ENCODE peak calls at places on chromosome 4, in nine cellular contexts. One of them, this sample, is unnamed.

GRCh38 chr4:43242611-43243010 is 350.1 kb downstream of the GRXCR1 start:
- DNase-seq in A549: no peak
- DNase-seq in activated T-cell treated with anti-CD3 and anti-CD28 coated beads for 1 hour: no peak
- DNase-seq in activated T-helper 1 cell treated with Interleukin-2 at 50 U/mL for 16 hours: no peak
- DNase-seq in hypothalamus: no peak
- DNase-seq in HTR-8/SVneo: peak
- DNase-seq in neural progenitor cell: no peak
- DNase-seq in AG10803: peak
- DNase-seq in NB4: no peak
- DNase-seq in this sample: peak

GRCh38 chr4:121307441-121308327 is 73.1 kb downstream of the QRFPR start:
- DNase-seq in A549: peak
- DNase-seq in NB4: peak
- DNase-seq in HTR-8/SVneo: peak
- DNase-seq in neural progenitor cell: peak
- DNase-seq in hypothalamus: no peak
- DNase-seq in activated T-cell treated with anti-CD3 and anti-CD28 coated beads for 1 hour: no peak
- DNase-seq in activated T-helper 1 cell treated with Interleukin-2 at 50 U/mL for 16 hours: no peak
- DNase-seq in AG10803: peak
- DNase-seq in this sample: peak

GRCh38 chr4:138910201-138910913 is 105.2 kb upstream of the NOCT start:
- DNase-seq in HTR-8/SVneo: no peak
- DNase-seq in A549: no peak
- DNase-seq in hypothalamus: no peak
- DNase-seq in AG10803: no peak
- DNase-seq in NB4: no peak
- DNase-seq in neural progenitor cell: no peak
- DNase-seq in activated T-helper 1 cell treated with Interleukin-2 at 50 U/mL for 16 hours: no peak
- DNase-seq in activated T-cell treated with anti-CD3 and anti-CD28 coated beads for 1 hour: no peak
- DNase-seq in this sample: peak

GRCh38 chr4:54152846-54153600 is 53.1 kb downstream of the GSX2 start:
- DNase-seq in neural progenitor cell: no peak
- DNase-seq in activated T-cell treated with anti-CD3 and anti-CD28 coated beads for 1 hour: no peak
- DNase-seq in A549: no peak
- DNase-seq in NB4: no peak
- DNase-seq in HTR-8/SVneo: no peak
- DNase-seq in hypothalamus: no peak
- DNase-seq in activated T-helper 1 cell treated with Interleukin-2 at 50 U/mL for 16 hours: no peak
- DNase-seq in AG10803: peak
- DNase-seq in this sample: peak

GRCh38 chr4:114626202-114626601 is 27.6 kb downstream of the UGT8 start:
- DNase-seq in A549: no peak
- DNase-seq in NB4: no peak
- DNase-seq in AG10803: no peak
- DNase-seq in HTR-8/SVneo: no peak
- DNase-seq in neural progenitor cell: no peak
- DNase-seq in hypothalamus: no peak
- DNase-seq in activated T-cell treated with anti-CD3 and anti-CD28 coated beads for 1 hour: no peak
- DNase-seq in activated T-helper 1 cell treated with Interleukin-2 at 50 U/mL for 16 hours: no peak
- DNase-seq in this sample: no peak

GRCh38 chr4:170423137-170423536 is 333.4 kb upstream of the AADAT start:
- DNase-seq in activated T-cell treated with anti-CD3 and anti-CD28 coated beads for 1 hour: no peak
- DNase-seq in A549: no peak
- DNase-seq in NB4: no peak
- DNase-seq in activated T-helper 1 cell treated with Interleukin-2 at 50 U/mL for 16 hours: no peak
- DNase-seq in neural progenitor cell: no peak
- DNase-seq in hypothalamus: no peak
- DNase-seq in HTR-8/SVneo: peak
- DNase-seq in AG10803: peak
- DNase-seq in this sample: peak

GRCh38 chr4:172786039-172786792 is 382.4 kb upstream of the GALNT7 start:
- DNase-seq in neural progenitor cell: no peak
- DNase-seq in NB4: no peak
- DNase-seq in HTR-8/SVneo: no peak
- DNase-seq in hypothalamus: no peak
- DNase-seq in A549: no peak
- DNase-seq in activated T-helper 1 cell treated with Interleukin-2 at 50 U/mL for 16 hours: no peak
- DNase-seq in activated T-cell treated with anti-CD3 and anti-CD28 coated beads for 1 hour: no peak
- DNase-seq in AG10803: no peak
- DNase-seq in this sample: peak

GRCh38 chr4:119501740-119502139 is 126.9 kb downstream of the PDE5A start:
- DNase-seq in hypothalamus: no peak
- DNase-seq in activated T-cell treated with anti-CD3 and anti-CD28 coated beads for 1 hour: no peak
- DNase-seq in AG10803: no peak
- DNase-seq in neural progenitor cell: no peak
- DNase-seq in A549: no peak
- DNase-seq in NB4: no peak
- DNase-seq in activated T-helper 1 cell treated with Interleukin-2 at 50 U/mL for 16 hours: no peak
- DNase-seq in HTR-8/SVneo: no peak
- DNase-seq in this sample: no peak

GRCh38 chr4:122012735-122013134 is 60.9 kb upstream of the TRPC3 start:
- DNase-seq in NB4: no peak
- DNase-seq in neural progenitor cell: no peak
- DNase-seq in AG10803: peak
- DNase-seq in HTR-8/SVneo: no peak
- DNase-seq in activated T-cell treated with anti-CD3 and anti-CD28 coated beads for 1 hour: no peak
- DNase-seq in activated T-helper 1 cell treated with Interleukin-2 at 50 U/mL for 16 hours: no peak
- DNase-seq in hypothalamus: no peak
- DNase-seq in A549: no peak
- DNase-seq in this sample: peak

GRCh38 chr4:174193438-174194015 is 89.9 kb downstream of the FBXO8 start:
- DNase-seq in AG10803: no peak
- DNase-seq in neural progenitor cell: no peak
- DNase-seq in HTR-8/SVneo: no peak
- DNase-seq in NB4: no peak
- DNase-seq in hypothalamus: no peak
- DNase-seq in A549: peak
- DNase-seq in activated T-cell treated with anti-CD3 and anti-CD28 coated beads for 1 hour: no peak
- DNase-seq in activated T-helper 1 cell treated with Interleukin-2 at 50 U/mL for 16 hours: no peak
- DNase-seq in this sample: no peak

GRCh38 chr4:2390780-2391490 is 27.5 kb downstream of the ZFYVE28 start:
- DNase-seq in HTR-8/SVneo: no peak
- DNase-seq in NB4: peak
- DNase-seq in AG10803: no peak
- DNase-seq in activated T-helper 1 cell treated with Interleukin-2 at 50 U/mL for 16 hours: no peak
- DNase-seq in A549: no peak
- DNase-seq in hypothalamus: no peak
- DNase-seq in neural progenitor cell: no peak
- DNase-seq in activated T-cell treated with anti-CD3 and anti-CD28 coated beads for 1 hour: no peak
- DNase-seq in this sample: no peak

GRCh38 chr4:87353592-87353991 is 30.9 kb upstream of the HSD17B13 start:
- DNase-seq in A549: peak
- DNase-seq in NB4: peak
- DNase-seq in activated T-cell treated with anti-CD3 and anti-CD28 coated beads for 1 hour: peak
- DNase-seq in AG10803: peak
- DNase-seq in activated T-helper 1 cell treated with Interleukin-2 at 50 U/mL for 16 hours: peak
- DNase-seq in HTR-8/SVneo: peak
- DNase-seq in hypothalamus: no peak
- DNase-seq in neural progenitor cell: peak
- DNase-seq in this sample: peak

GRCh38 chr4:107689912-107690587 is 30.0 kb downstream of the PAPSS1 start:
- DNase-seq in hypothalamus: no peak
- DNase-seq in activated T-helper 1 cell treated with Interleukin-2 at 50 U/mL for 16 hours: no peak
- DNase-seq in A549: peak
- DNase-seq in NB4: no peak
- DNase-seq in AG10803: peak
- DNase-seq in neural progenitor cell: no peak
- DNase-seq in HTR-8/SVneo: peak
- DNase-seq in activated T-cell treated with anti-CD3 and anti-CD28 coated beads for 1 hour: no peak
- DNase-seq in this sample: peak

GRCh38 chr4:159003420-159004253 is 99.2 kb upstream of the RAPGEF2 start:
- DNase-seq in hypothalamus: no peak
- DNase-seq in activated T-cell treated with anti-CD3 and anti-CD28 coated beads for 1 hour: no peak
- DNase-seq in NB4: no peak
- DNase-seq in activated T-helper 1 cell treated with Interleukin-2 at 50 U/mL for 16 hours: no peak
- DNase-seq in neural progenitor cell: no peak
- DNase-seq in AG10803: no peak
- DNase-seq in A549: no peak
- DNase-seq in HTR-8/SVneo: no peak
- DNase-seq in this sample: peak

GRCh38 chr4:154779362-154779947 is 1.6 kb upstream of the RBM46 start:
- DNase-seq in NB4: peak
- DNase-seq in neural progenitor cell: peak
- DNase-seq in hypothalamus: no peak
- DNase-seq in HTR-8/SVneo: peak
- DNase-seq in AG10803: peak
- DNase-seq in activated T-cell treated with anti-CD3 and anti-CD28 coated beads for 1 hour: no peak
- DNase-seq in activated T-helper 1 cell treated with Interleukin-2 at 50 U/mL for 16 hours: no peak
- DNase-seq in A549: peak
- DNase-seq in this sample: peak

GRCh38 chr4:39083164-39083563 is 21.1 kb downstream of the KLHL5 start:
- DNase-seq in AG10803: peak
- DNase-seq in hypothalamus: no peak
- DNase-seq in NB4: no peak
- DNase-seq in activated T-cell treated with anti-CD3 and anti-CD28 coated beads for 1 hour: no peak
- DNase-seq in activated T-helper 1 cell treated with Interleukin-2 at 50 U/mL for 16 hours: no peak
- DNase-seq in HTR-8/SVneo: peak
- DNase-seq in A549: no peak
- DNase-seq in neural progenitor cell: no peak
- DNase-seq in this sample: peak